ENCODE peak calls at places on chromosomes 16 and 17, in eight cellular contexts. W is fibroblast of lung, V is osteocyte, F is heart left ventricle, Q is Peyer's patch, O is BE2C, P is neural crest cell, E is omental fat pad. D is an unnamed sample.

GRCh38 chr17:81453049-81453448 is 57.8 kb downstream of the BAHCC1 start:
- DNase-seq in O (no peak), P (no peak), W (no peak), F (no peak), Q (no peak), V (no peak), E (no peak), D (no peak)

GRCh38 chr16:81175325-81175891 is 63.1 kb upstream of the BCO1 start:
- DNase-seq in F (no peak), Q (no peak), P (no peak), E (no peak), O (no peak), V (no peak), W (peak; percentile 70), D (no peak)

GRCh38 chr17:82911822-82912221 is 72.0 kb upstream of the ZNF750 start:
- DNase-seq in O (no peak), P (no peak), V (no peak), W (no peak), F (no peak), Q (no peak), E (no peak), D (no peak)

GRCh38 chr16:87973721-87974120 is 22.5 kb downstream of the BANP start:
- DNase-seq in Q (no peak), E (no peak), W (no peak), O (no peak), F (no peak), P (no peak), V (no peak), D (no peak)

GRCh38 chr16:56048425-56049100 is 142.7 kb upstream of the GNAO1 start:
- DNase-seq in Q (no peak), O (no peak), F (no peak), V (no peak), P (no peak), E (no peak), W (no peak), D (no peak)

GRCh38 chr16:89337965-89338364 is 120.5 kb downstream of the ZNF778 start:
- DNase-seq in W (no peak), P (no peak), F (no peak), E (no peak), V (no peak), Q (no peak), O (no peak), D (peak; percentile 33)

GRCh38 chr17:81480140-81480917 is 32.3 kb downstream of the ACTG1 start:
- DNase-seq in F (peak; percentile 62), O (no peak), P (no peak), E (no peak), Q (no peak), V (no peak), W (peak; percentile 69), D (no peak)

GRCh38 chr17:73528679-73529078 is 115.6 kb downstream of the SDK2 start:
- DNase-seq in P (no peak), Q (no peak), F (no peak), V (no peak), O (no peak), W (no peak), E (no peak), D (no peak)

GRCh38 chr16:55496509-55497145 is 12.2 kb upstream of the LPCAT2 start:
- DNase-seq in P (no peak), F (no peak), O (no peak), E (no peak), Q (no peak), W (no peak), V (no peak), D (no peak)

GRCh38 chr17:78276499-78276898 is 45.1 kb downstream of the TMEM235 start:
- DNase-seq in E (no peak), Q (peak; percentile 55), P (no peak), W (no peak), V (no peak), O (no peak), F (no peak), D (no peak)

GRCh38 chr16:8798174-8798527 is 512 bp downstream of the PMM2 start:
- DNase-seq in Q (no peak), E (no peak), O (no peak), V (no peak), W (no peak), P (no peak), F (no peak), D (no peak)

GRCh38 chr17:62135742-62136141 is 70.7 kb upstream of the MED13 start:
- DNase-seq in P (no peak), F (no peak), V (no peak), E (no peak), W (no peak), Q (no peak), O (no peak), D (no peak)

GRCh38 chr17:48162305-48162934 is 54.9 kb downstream of the SNX11 start:
- DNase-seq in P (no peak), Q (no peak), O (no peak), E (no peak), V (no peak), F (no peak), W (no peak), D (no peak)

GRCh38 chr17:48161127-48161905 is 53.8 kb downstream of the SNX11 start:
- DNase-seq in O (no peak), E (no peak), Q (no peak), W (no peak), P (no peak), F (no peak), V (no peak), D (no peak)

GRCh38 chr17:48162946-48163506 is 55.5 kb downstream of the SNX11 start:
- DNase-seq in W (peak; percentile 10), E (no peak), F (no peak), O (peak; percentile 49), P (no peak), Q (no peak), V (no peak), D (no peak)

GRCh38 chr17:48160177-48160967 is 52.8 kb downstream of the SNX11 start:
- DNase-seq in W (no peak), O (no peak), V (no peak), E (no peak), Q (no peak), F (no peak), P (no peak), D (no peak)

DNA sequence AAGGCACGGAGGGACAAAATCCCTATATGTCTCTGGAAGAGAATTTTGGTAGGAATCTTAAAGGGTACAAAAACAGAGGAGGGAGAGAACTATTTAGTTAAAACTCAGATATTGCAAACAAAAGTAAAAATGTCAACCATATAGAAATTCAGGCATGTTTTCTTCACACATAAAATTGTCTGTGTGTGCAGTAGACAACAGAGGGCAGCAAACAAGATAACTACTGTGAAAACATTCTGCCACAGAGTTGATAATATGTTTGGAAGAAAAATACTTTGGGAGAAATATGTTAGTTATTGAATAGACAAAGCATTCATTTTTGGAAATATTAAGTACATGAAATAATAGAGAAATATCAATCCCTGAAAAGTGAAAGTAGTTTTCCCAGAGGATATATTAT is 56.2 kb downstream of the SNX11 start:
- DNase-seq in F (no peak), E (no peak), O (no peak), W (no peak), Q (no peak), P (no peak), V (no peak), D (no peak)
- TF ChIP-seq CTCF in F (no peak), E (no peak), O (peak; percentile 19), W (no peak), Q (no peak), P (no peak), V (peak; percentile 31), D (no peak)

DNA sequence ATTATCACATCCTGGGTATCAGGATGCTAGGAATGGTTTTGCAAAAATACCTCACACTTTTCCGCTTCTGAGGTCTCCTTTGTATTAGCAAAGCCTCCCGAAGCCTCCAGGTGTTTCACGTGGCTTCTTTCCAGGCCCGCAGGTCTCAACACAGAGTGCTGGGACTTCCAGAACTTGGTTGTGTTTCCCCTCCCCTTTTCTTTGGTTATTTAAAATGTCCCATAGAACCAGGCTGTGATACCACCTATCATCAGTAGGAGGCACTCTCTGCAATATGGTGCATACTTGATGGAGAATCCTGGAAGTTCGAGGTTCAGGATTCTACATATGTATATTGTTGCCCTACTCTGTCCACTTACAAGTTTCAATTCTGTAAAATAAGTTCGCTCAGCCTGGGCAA is 28.8 kb downstream of the ATP2C2 start:
- DNase-seq in P (no peak), E (no peak), Q (no peak), O (no peak), V (no peak), F (no peak), W (no peak), D (no peak)
- TF ChIP-seq CTCF in P (peak; percentile 51), E (no peak), Q (no peak), O (peak; percentile 25), V (no peak), F (no peak), W (peak; percentile 32), D (peak; percentile 30)

GRCh38 chr16:64362193-64362592 is 759.7 kb downstream of the CDH11 start:
- DNase-seq in E (no peak), Q (no peak), P (no peak), W (peak; percentile 59), V (no peak), O (peak; percentile 23), F (no peak), D (no peak)
- TF ChIP-seq CTCF in E (no peak), Q (no peak), P (no peak), W (no peak), V (no peak), O (no peak), F (no peak), D (no peak)

GRCh38 chr16:71557954-71558582 is 18.8 kb downstream of the TAT start:
- DNase-seq in O (no peak), E (no peak), P (no peak), W (no peak), Q (no peak), V (no peak), F (no peak), D (no peak)

GRCh38 chr16:71557299-71557698 is 19.6 kb downstream of the TAT start:
- DNase-seq in P (no peak), F (no peak), V (no peak), W (no peak), O (no peak), E (no peak), Q (no peak), D (no peak)

GRCh38 chr16:71555230-71555891 is 21.5 kb downstream of the TAT start:
- DNase-seq in P (no peak), F (no peak), Q (no peak), V (no peak), W (no peak), O (no peak), E (no peak), D (no peak)

GRCh38 chr16:71547168-71547567 is 20.9 kb downstream of the CHST4 start:
- DNase-seq in P (no peak), Q (no peak), V (no peak), E (no peak), W (no peak), O (no peak), F (no peak), D (no peak)

DNA sequence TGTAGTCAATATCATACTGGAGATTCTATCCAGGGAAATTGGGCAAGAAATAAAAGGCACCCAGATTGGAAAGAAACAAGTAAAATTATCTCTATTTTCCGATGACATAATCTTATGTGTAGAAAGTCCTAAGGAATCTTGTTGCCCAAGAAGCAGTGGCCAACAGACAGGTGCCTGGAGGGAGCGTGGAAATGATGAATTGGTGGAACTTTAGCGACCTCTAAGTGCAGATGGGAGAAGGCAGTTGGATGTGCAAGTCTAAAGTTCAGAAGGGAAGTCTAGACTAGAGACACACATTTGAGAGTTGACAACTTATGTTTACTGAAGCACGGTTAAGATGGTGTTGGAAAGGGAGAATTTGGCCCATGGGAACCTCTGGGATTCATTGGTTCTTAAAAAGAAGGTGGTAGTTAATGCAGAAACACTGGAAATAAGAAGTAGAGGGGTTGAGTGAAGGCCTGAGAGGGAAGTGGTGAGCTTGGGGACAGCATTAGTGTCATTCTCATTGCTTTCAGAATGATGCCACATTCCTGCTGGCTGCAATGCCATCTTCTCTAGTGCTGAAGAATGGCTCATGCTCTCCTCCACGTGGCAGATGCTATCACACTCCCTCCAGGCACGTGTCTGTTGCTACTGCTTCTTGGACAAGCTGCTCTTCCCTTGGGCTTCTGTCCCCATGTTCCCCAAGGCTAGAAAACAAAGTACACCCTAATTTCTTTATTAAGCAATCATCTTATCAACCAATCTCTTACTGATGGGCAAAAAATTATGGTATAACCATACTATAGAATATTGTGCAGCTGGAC is 24.0 kb downstream of the TAT start:
- DNase-seq in E (no peak), V (no peak), O (no peak), W (no peak), Q (no peak), F (no peak), P (no peak), D (no peak)
- TF ChIP-seq CTCF in E (no peak), V (no peak), O (peak; percentile 32), W (no peak), Q (no peak), F (no peak), P (no peak), D (no peak)